ENCODE peak calls at places on chromosomes 11 and 22, in six cellular contexts. K is adrenal gland; O is activated T-helper 1 cell treated with anti-CD3 and anti-CD28 coated beads, Interleukin-2, amount 50 U/mL, for 16 hours; P is left colon; I is ecto neural progenitor cell; J is midbrain. F is an unnamed sample.

GRCh38 chr22:37274380-37274862 is 7.9 kb upstream of the CYTH4 start:
- DNase-seq in K (peak; percentile 62), O (no peak), P (peak; percentile 53), I (no peak), J (peak; percentile 42), F (peak; percentile 22)

GRCh38 chr11:121711900-121712424 is 259.2 kb upstream of the SORL1-AS1 start:
- DNase-seq in K (no peak), O (no peak), P (no peak), I (no peak), J (no peak), F (no peak)

GRCh38 chr11:19711911-19712280 is 741 bp upstream of the NAV2 start:
- DNase-seq in K (no peak), O (no peak), P (no peak), I (no peak), J (peak; percentile 43), F (no peak)

GRCh38 chr11:75592699-75593098 is 30.6 kb downstream of the SERPINH1 start:
- DNase-seq in K (no peak), O (no peak), P (peak; percentile 44), I (no peak), J (no peak), F (no peak)

GRCh38 chr11:48172818-48173609 is 43.6 kb upstream of the OR4B1 start:
- DNase-seq in K (peak; percentile 77), O (peak; percentile 48), P (peak; percentile 30), I (peak; percentile 79), J (peak; percentile 65), F (peak; percentile 52)

GRCh38 chr11:68120212-68121066 is 749 bp downstream of the CHKA start:
- DNase-seq in K (peak; percentile 76), O (no peak), P (peak; percentile 59), I (peak; percentile 83), J (peak; percentile 57), F (no peak)

GRCh38 chr11:113363406-113363805 is 24.2 kb upstream of the ANKK1 start:
- DNase-seq in K (no peak), O (no peak), P (no peak), I (no peak), J (no peak), F (peak; percentile 59)

GRCh38 chr11:27698872-27699241 is 1.4 kb downstream of the BDNF start:
- DNase-seq in K (peak; percentile 77), O (no peak), P (peak; percentile 48), I (peak; percentile 94), J (peak; percentile 77), F (peak; percentile 49)

GRCh38 chr11:44797886-44798683 is 71.3 kb downstream of the TSPAN18 start:
- DNase-seq in K (no peak), O (no peak), P (no peak), I (peak; percentile 62), J (no peak), F (no peak)

GRCh38 chr11:47477323-47477722 is 28.4 kb upstream of the RAPSN start:
- DNase-seq in K (peak; percentile 62), O (no peak), P (no peak), I (no peak), J (no peak), F (no peak)

GRCh38 chr11:16605440-16605970 is 132.9 kb upstream of the C11orf58 start:
- DNase-seq in K (peak; percentile 41), O (no peak), P (no peak), I (peak; percentile 67), J (peak; percentile 44), F (no peak)

GRCh38 chr11:126318642-126319373 is 14.9 kb downstream of the DCPS start:
- DNase-seq in K (peak; percentile 8), O (no peak), P (no peak), I (no peak), J (peak; percentile 11), F (no peak)

GRCh38 chr11:65703846-65704245 is 8.2 kb upstream of the KAT5 start:
- DNase-seq in K (no peak), O (no peak), P (no peak), I (no peak), J (no peak), F (no peak)

GRCh38 chr22:23856721-23857605 is 712 bp upstream of the SLC2A11 start:
- DNase-seq in K (peak; percentile 70), O (no peak), P (no peak), I (peak; percentile 83), J (peak; percentile 76), F (no peak)